ENCODE peak calls at places on chromosomes 3 and 15, in nine cellular contexts. E is OCI-LY7; Z is CD4-positive, alpha-beta T cell; D is CD14-positive monocyte; Y is AG04450; I is GM20000; T is upper lobe of right lung; V is mucosa of descending colon; X is AG09319. M is an unnamed sample.

GRCh38 chr3:123421353-123422174 is 27.3 kb downstream of the ADCY5 start:
- DNase-seq in E (no peak), Z (no peak), D (no peak), Y (no peak), I (no peak), T (no peak), V (peak), X (no peak), M (no peak)

GRCh38 chr3:147191795-147192385 is 214.5 kb downstream of the ZIC4 start:
- DNase-seq in E (peak), Z (no peak), D (no peak), Y (peak), I (peak), T (no peak), V (peak), X (peak), M (no peak)

GRCh38 chr3:69204315-69204957 is 82.0 kb upstream of the LMOD3 start:
- DNase-seq in E (no peak), Z (no peak), D (no peak), Y (no peak), I (peak), T (no peak), V (no peak), X (no peak), M (no peak)

GRCh38 chr15:50046159-50046558 is 72.9 kb downstream of the ATP8B4 start:
- DNase-seq in E (no peak), Z (no peak), D (no peak), Y (no peak), I (no peak), T (no peak), V (no peak), X (no peak), M (no peak)

GRCh38 chr3:10520118-10520517 is 14.7 kb upstream of the ATP2B2 start:
- DNase-seq in E (no peak), Z (peak), D (no peak), Y (no peak), I (no peak), T (peak), V (no peak), X (no peak), M (no peak)

GRCh38 chr3:69819283-69819682 is 80.0 kb downstream of the MITF start:
- DNase-seq in E (no peak), Z (no peak), D (no peak), Y (no peak), I (no peak), T (no peak), V (peak), X (no peak), M (no peak)

GRCh38 chr3:163071684-163072083 is 1575.1 kb downstream of the OTOL1 start:
- DNase-seq in E (no peak), Z (no peak), D (no peak), Y (no peak), I (no peak), T (no peak), V (no peak), X (no peak), M (no peak)

GRCh38 chr3:100982710-100983109 is 10.5 kb downstream of the ABI3BP start:
- DNase-seq in E (no peak), Z (no peak), D (no peak), Y (no peak), I (no peak), T (peak), V (peak), X (no peak), M (no peak)

GRCh38 chr3:101300073-101300472 is 20.3 kb downstream of the IMPG2 start:
- DNase-seq in E (no peak), Z (no peak), D (no peak), Y (no peak), I (no peak), T (peak), V (no peak), X (no peak), M (no peak)

GRCh38 chr15:55770261-55770660 is 27.3 kb upstream of the PRTG start:
- DNase-seq in E (no peak), Z (no peak), D (no peak), Y (peak), I (no peak), T (no peak), V (no peak), X (peak), M (no peak)

GRCh38 chr3:142618917-142619401 is 22.8 kb downstream of the PLS1 start:
- DNase-seq in E (no peak), Z (no peak), D (no peak), Y (no peak), I (no peak), T (no peak), V (peak), X (no peak), M (no peak)

GRCh38 chr3:56355570-56356185 is 112.6 kb downstream of the ERC2 start:
- DNase-seq in E (no peak), Z (no peak), D (no peak), Y (no peak), I (no peak), T (no peak), V (no peak), X (no peak), M (no peak)

GRCh38 chr3:123564056-123564455 is 20.8 kb downstream of the HACD2 start:
- DNase-seq in E (no peak), Z (no peak), D (no peak), Y (no peak), I (no peak), T (no peak), V (no peak), X (no peak), M (no peak)

GRCh38 chr3:9994086-9994844 is 7.6 kb upstream of the EMC3 start:
- DNase-seq in E (no peak), Z (no peak), D (no peak), Y (no peak), I (no peak), T (no peak), V (no peak), X (peak), M (no peak)

GRCh38 chr15:83106994-83107840 is at the start of gene TM6SF1:
- DNase-seq in E (peak), Z (no peak), D (no peak), Y (no peak), I (peak), T (peak), V (no peak), X (no peak), M (peak)

GRCh38 chr3:148736086-148736485 is 38.4 kb downstream of the AGTR1 start:
- DNase-seq in E (no peak), Z (no peak), D (no peak), Y (no peak), I (no peak), T (no peak), V (no peak), X (no peak), M (no peak)

GRCh38 chr3:14204605-14205284 is 26.1 kb downstream of the LSM3 start:
- DNase-seq in E (no peak), Z (no peak), D (no peak), Y (no peak), I (no peak), T (no peak), V (no peak), X (no peak), M (no peak)

GRCh38 chr15:36877796-36878744 is 222.3 kb downstream of the MEIS2 start:
- DNase-seq in E (no peak), Z (no peak), D (no peak), Y (no peak), I (no peak), T (no peak), V (no peak), X (no peak), M (no peak)

GRCh38 chr3:119939087-119939486 is 155.2 kb downstream of the GSK3B start:
- DNase-seq in E (no peak), Z (no peak), D (no peak), Y (no peak), I (no peak), T (no peak), V (no peak), X (no peak), M (no peak)

GRCh38 chr3:170589113-170589512 is 3.2 kb upstream of the SLC7A14 start:
- DNase-seq in E (no peak), Z (no peak), D (no peak), Y (no peak), I (no peak), T (no peak), V (no peak), X (no peak), M (no peak)

GRCh38 chr3:170585008-170585936 is 603 bp downstream of the SLC7A14 start:
- DNase-seq in E (no peak), Z (no peak), D (no peak), Y (no peak), I (peak), T (no peak), V (no peak), X (no peak), M (no peak)

GRCh38 chr3:170585937-170586310 is at the start of gene SLC7A14:
- DNase-seq in E (no peak), Z (no peak), D (no peak), Y (no peak), I (no peak), T (no peak), V (no peak), X (no peak), M (no peak)

GRCh38 chr3:170579646-170580045 is 6.2 kb downstream of the SLC7A14 start:
- DNase-seq in E (no peak), Z (no peak), D (no peak), Y (no peak), I (no peak), T (no peak), V (no peak), X (no peak), M (no peak)

DNA sequence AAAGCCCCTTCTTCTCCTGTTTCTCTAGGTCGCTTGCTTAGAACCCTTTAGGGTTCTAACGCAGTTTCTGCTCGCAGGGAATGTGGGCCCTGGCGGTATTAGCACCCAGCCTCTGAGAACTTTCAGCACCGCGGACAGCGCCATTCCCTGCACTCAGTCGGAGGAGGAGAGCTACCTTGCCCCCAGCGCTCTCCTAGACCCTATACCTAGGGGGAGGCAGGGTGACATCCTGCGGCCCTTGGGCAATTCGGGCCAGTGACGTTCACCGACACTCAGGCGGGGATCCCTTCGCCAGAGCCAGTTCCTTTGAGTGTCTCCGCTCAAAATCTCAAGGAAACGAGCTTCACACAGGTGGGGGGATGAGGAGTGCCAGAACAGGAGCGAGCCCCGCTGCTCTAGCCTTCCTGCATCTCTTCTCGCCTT is 1.3 kb downstream of the SLC7A14 start:
- DNase-seq in E (peak), Z (peak), D (no peak), Y (peak), I (peak), T (peak), V (peak), X (peak), M (peak)
- TF ChIP-seq CTCF in E (no peak), Z (no peak), D (no peak), Y (no peak), I (no peak), T (no peak), V (no peak), X (no peak), M (no peak)

DNA sequence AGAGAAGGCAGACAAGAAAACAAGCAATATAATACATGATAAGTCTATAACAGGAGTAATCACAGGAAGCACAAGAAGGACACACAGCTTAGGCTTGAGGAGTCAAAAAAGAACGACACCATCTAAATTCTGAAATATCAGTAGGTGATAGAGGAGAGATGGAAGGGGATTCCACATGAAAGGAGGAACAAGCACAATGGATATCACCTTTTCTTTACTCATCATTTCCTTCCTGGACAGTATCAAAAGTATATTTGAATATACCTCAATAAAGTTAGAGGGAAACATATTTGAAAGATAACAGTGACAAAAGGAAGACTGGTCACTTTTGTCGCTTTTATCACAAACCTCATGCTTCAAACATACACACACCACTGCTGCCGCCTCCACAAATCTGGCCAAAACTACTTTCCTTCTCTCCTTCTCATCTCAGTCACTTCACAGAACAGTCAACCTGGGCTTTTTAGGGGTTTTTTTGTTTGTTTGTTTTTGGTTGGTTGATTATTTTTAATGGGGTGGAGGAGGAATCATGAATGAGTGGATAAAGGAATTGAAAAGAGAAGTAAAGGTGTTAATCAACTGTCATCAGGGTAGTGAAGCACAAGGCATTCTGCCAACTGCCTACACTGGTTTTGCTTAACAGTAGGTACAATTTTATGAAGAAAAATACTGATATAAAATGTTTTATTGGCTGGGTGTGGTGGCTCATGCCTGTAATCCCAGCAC is 18.5 kb downstream of the DENND4A start:
- DNase-seq in E (peak), Z (no peak), D (no peak), Y (no peak), I (peak), T (no peak), V (peak), X (no peak), M (no peak)
- TF ChIP-seq CTCF in E (no peak), Z (no peak), D (no peak), Y (no peak), I (no peak), T (no peak), V (no peak), X (no peak), M (no peak)

GRCh38 chr3:180855364-180855763 is 57.1 kb upstream of the FXR1 start:
- DNase-seq in E (peak), Z (no peak), D (no peak), Y (no peak), I (no peak), T (no peak), V (no peak), X (no peak), M (no peak)
- TF ChIP-seq CTCF in E (peak), Z (no peak), D (no peak), Y (peak), I (no peak), T (no peak), V (no peak), X (no peak), M (no peak)

GRCh38 chr15:62568004-62568403 is 402.9 kb upstream of the C2CD4B start:
- DNase-seq in E (no peak), Z (no peak), D (no peak), Y (no peak), I (no peak), T (no peak), V (no peak), X (no peak), M (no peak)

GRCh38 chr15:62568702-62569101 is 403.6 kb upstream of the C2CD4B start:
- DNase-seq in E (no peak), Z (no peak), D (no peak), Y (no peak), I (no peak), T (no peak), V (no peak), X (no peak), M (no peak)

GRCh38 chr15:62570405-62570783 is 405.3 kb upstream of the C2CD4B start:
- DNase-seq in E (no peak), Z (no peak), D (no peak), Y (no peak), I (no peak), T (no peak), V (no peak), X (no peak), M (no peak)

GRCh38 chr15:62571072-62571471 is 406.0 kb upstream of the C2CD4B start:
- DNase-seq in E (no peak), Z (no peak), D (no peak), Y (no peak), I (no peak), T (no peak), V (no peak), X (no peak), M (no peak)

DNA sequence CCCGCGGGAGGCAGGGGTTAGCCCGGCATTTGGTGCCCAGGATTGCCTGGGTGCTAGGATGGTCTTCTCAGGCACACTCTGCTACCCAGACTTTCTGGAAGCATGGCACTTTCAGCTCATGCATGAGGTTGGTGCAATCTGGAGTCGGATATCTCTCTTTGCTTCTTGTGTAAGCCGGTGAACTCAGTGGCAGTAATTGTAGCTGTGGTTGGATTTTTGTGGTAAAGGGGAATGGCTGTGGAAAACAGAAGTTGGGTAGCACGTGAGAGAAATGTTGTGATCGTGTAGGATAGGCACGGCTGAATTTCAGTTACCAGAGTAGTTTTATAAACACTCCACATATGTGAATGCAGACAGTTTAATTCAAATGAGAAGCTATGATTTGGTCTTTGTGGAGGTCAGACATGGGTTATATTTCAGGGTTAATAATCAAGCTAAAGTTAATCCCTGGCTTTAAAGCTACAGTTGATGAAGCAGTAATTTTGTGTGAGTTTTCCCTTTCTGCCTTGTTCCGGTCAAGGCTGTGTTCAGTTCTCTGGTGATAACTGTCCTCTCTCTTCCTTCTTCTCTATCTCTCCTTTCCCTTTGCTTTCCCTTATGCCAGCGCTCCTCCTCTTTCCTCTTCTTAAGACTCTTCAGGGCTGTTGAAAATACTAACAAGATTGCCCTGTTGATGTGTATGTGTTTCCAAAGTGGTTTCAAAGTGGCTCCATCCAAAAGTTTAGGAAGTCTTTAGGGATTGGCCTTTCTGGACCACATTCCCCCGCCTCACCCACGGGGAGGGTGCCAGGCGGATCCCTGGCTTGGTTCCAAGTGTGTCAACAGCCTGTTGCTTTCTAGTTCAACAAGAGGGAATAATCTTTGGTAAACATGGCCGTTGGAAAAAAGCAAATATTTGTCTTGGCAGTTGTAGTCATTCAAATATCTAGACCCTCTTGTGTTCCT is 404.6 kb upstream of the C2CD4B start:
- DNase-seq in E (no peak), Z (no peak), D (no peak), Y (peak), I (no peak), T (peak), V (peak), X (peak), M (no peak)
- TF ChIP-seq CTCF in E (no peak), Z (no peak), D (no peak), Y (no peak), I (no peak), T (no peak), V (no peak), X (no peak), M (no peak)

GRCh38 chr3:190830031-190830430 is 32.5 kb downstream of the GMNC start:
- DNase-seq in E (no peak), Z (no peak), D (no peak), Y (no peak), I (no peak), T (no peak), V (no peak), X (no peak), M (no peak)
- TF ChIP-seq CTCF in E (no peak), Z (no peak), D (no peak), Y (no peak), I (no peak), T (no peak), V (no peak), X (no peak), M (no peak)

DNA sequence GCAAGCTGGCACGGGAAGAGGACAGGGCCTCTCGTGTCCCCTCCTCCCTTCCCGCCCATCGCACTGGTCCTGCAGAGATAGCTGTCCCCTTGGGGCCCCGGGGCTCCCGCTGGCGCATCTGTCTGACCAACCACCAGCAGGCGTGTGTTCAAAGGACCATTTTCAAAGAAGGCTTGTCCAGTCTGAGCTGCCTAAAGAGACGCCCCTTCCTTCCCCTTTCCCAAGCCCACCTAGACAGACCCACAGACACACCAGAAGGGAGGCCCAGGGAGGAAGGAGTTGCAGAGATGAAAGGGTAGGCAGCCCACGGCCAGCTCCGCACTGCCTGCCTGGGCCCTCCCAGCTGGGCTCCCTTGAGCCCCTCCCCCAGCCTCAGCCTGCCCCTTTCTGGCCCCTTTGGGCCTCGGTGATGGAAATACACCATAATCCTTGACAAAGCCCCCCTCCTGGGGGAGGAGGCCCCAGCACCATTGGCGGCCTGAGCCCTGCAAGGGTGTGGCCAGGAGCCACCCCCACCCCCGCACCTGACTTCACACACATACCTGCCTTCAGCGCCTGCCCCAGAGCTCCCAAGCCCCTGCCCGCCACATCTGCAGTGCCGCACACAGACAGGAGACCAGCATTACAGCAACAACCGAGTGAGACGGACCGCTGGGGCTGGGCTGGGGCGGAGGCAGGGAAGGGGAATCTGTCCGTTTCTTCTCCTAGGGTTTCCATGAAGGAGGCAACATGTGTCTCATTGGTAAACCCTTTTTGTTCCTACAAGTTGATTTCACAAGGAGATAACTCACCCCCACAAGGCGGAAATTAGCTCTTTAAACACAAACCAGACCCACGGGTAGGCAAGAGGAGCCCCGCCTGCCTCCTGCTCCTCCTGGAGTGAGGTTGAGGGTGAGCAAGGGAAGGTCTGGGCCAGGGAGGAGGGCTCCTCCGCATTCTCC is at the start of gene STRA6:
- DNase-seq in E (no peak), Z (no peak), D (no peak), Y (no peak), I (no peak), T (no peak), V (no peak), X (no peak), M (no peak)
- TF ChIP-seq CTCF in E (no peak), Z (no peak), D (no peak), Y (no peak), I (no peak), T (no peak), V (no peak), X (no peak), M (no peak)